ENCODE peak calls at places on chromosomes 1 and 21, in four cellular contexts. I is heart right ventricle, V is T1000, F is amygdala. H is an unnamed sample.
A peak's percentile ranks its signal among the peaks of the same experiment; 100 is the strongest.

GRCh38 chr21:32702702-32703101 is 25.1 kb downstream of the SYNJ1 start:
- DNase-seq in I (no peak), V (no peak), F (no peak), H (peak; percentile 57)

GRCh38 chr1:2290595-2291510 is 62.7 kb downstream of the SKI start:
- DNase-seq in I (peak; percentile 82), V (peak; percentile 81), F (peak; percentile 43), H (peak; percentile 94)

GRCh38 chr1:203656796-203657620 is 30.4 kb downstream of the ATP2B4 start:
- DNase-seq in I (no peak), V (no peak), F (no peak), H (no peak)

GRCh38 chr21:41973861-41974751 is 20.3 kb upstream of the C2CD2 start:
- DNase-seq in I (peak; percentile 70), V (no peak), F (no peak), H (peak; percentile 73)

GRCh38 chr1:76285578-76286135 is 211.1 kb downstream of the ST6GALNAC3 start:
- DNase-seq in I (no peak), V (no peak), F (no peak), H (no peak)

GRCh38 chr21:36429672-36430546 is 44.7 kb downstream of the CHAF1B start:
- DNase-seq in I (peak; percentile 72), V (peak; percentile 90), F (no peak), H (peak; percentile 100)

GRCh38 chr1:75170006-75170405 is 35.8 kb downstream of the LHX8 start:
- DNase-seq in I (no peak), V (no peak), F (no peak), H (no peak)

GRCh38 chr1:241603626-241604337 is 36.4 kb downstream of the CHML start:
- DNase-seq in I (no peak), V (no peak), F (no peak), H (no peak)

GRCh38 chr1:37704966-37705365 is 12.7 kb downstream of the CDCA8 start:
- DNase-seq in I (no peak), V (no peak), F (no peak), H (no peak)

GRCh38 chr1:243930822-243931671 is 81.0 kb upstream of the AKT3 start:
- DNase-seq in I (no peak), V (no peak), F (no peak), H (no peak)

GRCh38 chr1:33014464-33015170 is 22.1 kb downstream of the AK2 start:
- DNase-seq in I (no peak), V (no peak), F (no peak), H (no peak)

GRCh38 chr1:186708578-186709203 is 28.5 kb upstream of the PTGS2 start:
- DNase-seq in I (no peak), V (no peak), F (no peak), H (peak; percentile 2)

GRCh38 chr1:110606784-110607662 is 865 bp upstream of the KCNA2 start:
- DNase-seq in I (no peak), V (no peak), F (peak; percentile 44), H (peak; percentile 4)

GRCh38 chr21:43192501-43193081 is 23.8 kb downstream of the CRYAA start:
- DNase-seq in I (no peak), V (no peak), F (no peak), H (no peak)

GRCh38 chr1:171372418-171373088 is 58.6 kb downstream of the FMO4 start:
- DNase-seq in I (no peak), V (no peak), F (no peak), H (no peak)

GRCh38 chr1:214902636-214903320 is 179.8 kb upstream of the KCNK2 start:
- DNase-seq in I (no peak), V (no peak), F (no peak), H (peak; percentile 26)

GRCh38 chr1:15546641-15547040 is 20.0 kb downstream of the DNAJC16 start:
- DNase-seq in I (no peak), V (no peak), F (no peak), H (no peak)

GRCh38 chr1:117654485-117655219 is 48.8 kb downstream of the TENT5C start:
- DNase-seq in I (no peak), V (no peak), F (no peak), H (no peak)

GRCh38 chr21:27268290-27268689 is 301.4 kb upstream of the ADAMTS5 start:
- DNase-seq in I (no peak), V (no peak), F (no peak), H (no peak)

GRCh38 chr1:167899253-167899681 is 14.7 kb downstream of the ADCY10 start:
- DNase-seq in I (peak; percentile 17), V (no peak), F (no peak), H (no peak)

GRCh38 chr1:221100196-221100950 is 221.1 kb downstream of the HLX start:
- DNase-seq in I (no peak), V (no peak), F (no peak), H (peak; percentile 61)

GRCh38 chr1:41659903-41660302 is 175.4 kb upstream of the EDN2 start:
- DNase-seq in I (no peak), V (no peak), F (no peak), H (no peak)

GRCh38 chr1:221611930-221612777 is 129.7 kb downstream of the DUSP10 start:
- DNase-seq in I (peak; percentile 66), V (peak; percentile 76), F (no peak), H (peak; percentile 20)

GRCh38 chr1:170932236-170932635 is 3.1 kb upstream of the MROH9 start:
- DNase-seq in I (no peak), V (no peak), F (no peak), H (no peak)

GRCh38 chr1:16971330-16972209 is 8.8 kb downstream of the MFAP2 start:
- DNase-seq in I (no peak), V (no peak), F (no peak), H (peak; percentile 35)

GRCh38 chr1:230976825-230977747 is 1.6 kb downstream of the TTC13 start:
- DNase-seq in I (peak; percentile 19), V (no peak), F (no peak), H (peak; percentile 74)

GRCh38 chr1:160362168-160362941 is 4.5 kb upstream of the NHLH1 start:
- DNase-seq in I (no peak), V (no peak), F (no peak), H (no peak)

GRCh38 chr1:113813218-113813617 is 942 bp upstream of the RSBN1 start:
- DNase-seq in I (no peak), V (no peak), F (no peak), H (no peak)

GRCh38 chr1:205241366-205242030 is 13.8 kb downstream of the TMCC2 start:
- DNase-seq in I (no peak), V (no peak), F (no peak), H (no peak)

GRCh38 chr1:36160949-36161485 is 5.1 kb downstream of the MAP7D1 start:
- DNase-seq in I (peak; percentile 82), V (peak; percentile 47), F (peak; percentile 59), H (peak; percentile 87)